ENCODE peak calls at places on chromosome 17, in nine cellular contexts. One of them, this sample, is unnamed.

GRCh38 chr17:38724337-38724988 is 5.7 kb upstream of the CISD3 start:
- DNase-seq in activated CD8-positive, alpha-beta T cell treated with anti-CD3 and anti-CD28 coated beads for 36 hours: no peak
- DNase-seq in GM12865: no peak
- DNase-seq in pancreas: no peak
- DNase-seq in heart left ventricle: peak
- DNase-seq in A549: no peak
- DNase-seq in fibroblast of mammary gland: no peak
- DNase-seq in HFFc6: no peak
- DNase-seq in AG09309: no peak
- DNase-seq in this sample: no peak

GRCh38 chr17:73863761-73864535 is 219.7 kb upstream of the SDK2 start:
- DNase-seq in heart left ventricle: no peak
- DNase-seq in activated CD8-positive, alpha-beta T cell treated with anti-CD3 and anti-CD28 coated beads for 36 hours: no peak
- DNase-seq in A549: no peak
- DNase-seq in fibroblast of mammary gland: no peak
- DNase-seq in HFFc6: no peak
- DNase-seq in AG09309: no peak
- DNase-seq in GM12865: no peak
- DNase-seq in pancreas: no peak
- DNase-seq in this sample: no peak

GRCh38 chr17:32323046-32323445 is 18.9 kb downstream of the C17orf75 start:
- DNase-seq in pancreas: no peak
- DNase-seq in HFFc6: no peak
- DNase-seq in GM12865: no peak
- DNase-seq in heart left ventricle: no peak
- DNase-seq in A549: no peak
- DNase-seq in AG09309: no peak
- DNase-seq in activated CD8-positive, alpha-beta T cell treated with anti-CD3 and anti-CD28 coated beads for 36 hours: no peak
- DNase-seq in fibroblast of mammary gland: no peak
- DNase-seq in this sample: no peak

GRCh38 chr17:61505846-61506627 is 53.8 kb downstream of the TBX4 start:
- DNase-seq in fibroblast of mammary gland: no peak
- DNase-seq in AG09309: no peak
- DNase-seq in A549: no peak
- DNase-seq in activated CD8-positive, alpha-beta T cell treated with anti-CD3 and anti-CD28 coated beads for 36 hours: no peak
- DNase-seq in pancreas: no peak
- DNase-seq in HFFc6: no peak
- DNase-seq in heart left ventricle: no peak
- DNase-seq in GM12865: no peak
- DNase-seq in this sample: no peak

GRCh38 chr17:80836971-80837481 is 154.6 kb upstream of the CHMP6 start:
- DNase-seq in heart left ventricle: no peak
- DNase-seq in GM12865: no peak
- DNase-seq in activated CD8-positive, alpha-beta T cell treated with anti-CD3 and anti-CD28 coated beads for 36 hours: no peak
- DNase-seq in A549: no peak
- DNase-seq in HFFc6: no peak
- DNase-seq in AG09309: no peak
- DNase-seq in pancreas: no peak
- DNase-seq in fibroblast of mammary gland: no peak
- DNase-seq in this sample: no peak

GRCh38 chr17:77735341-77736206 is 222.9 kb upstream of the TNRC6C start:
- DNase-seq in activated CD8-positive, alpha-beta T cell treated with anti-CD3 and anti-CD28 coated beads for 36 hours: no peak
- DNase-seq in GM12865: no peak
- DNase-seq in pancreas: no peak
- DNase-seq in A549: no peak
- DNase-seq in fibroblast of mammary gland: no peak
- DNase-seq in AG09309: no peak
- DNase-seq in heart left ventricle: peak
- DNase-seq in HFFc6: no peak
- DNase-seq in this sample: no peak

GRCh38 chr17:42667088-42667951 is 8.2 kb downstream of the TUBG2 start:
- DNase-seq in pancreas: no peak
- DNase-seq in heart left ventricle: peak
- DNase-seq in activated CD8-positive, alpha-beta T cell treated with anti-CD3 and anti-CD28 coated beads for 36 hours: no peak
- DNase-seq in fibroblast of mammary gland: peak
- DNase-seq in A549: peak
- DNase-seq in AG09309: no peak
- DNase-seq in HFFc6: peak
- DNase-seq in GM12865: no peak
- DNase-seq in this sample: peak

GRCh38 chr17:69733171-69734014 is 318.9 kb downstream of the MAP2K6 start:
- DNase-seq in AG09309: peak
- DNase-seq in activated CD8-positive, alpha-beta T cell treated with anti-CD3 and anti-CD28 coated beads for 36 hours: no peak
- DNase-seq in A549: peak
- DNase-seq in HFFc6: peak
- DNase-seq in fibroblast of mammary gland: peak
- DNase-seq in heart left ventricle: peak
- DNase-seq in pancreas: no peak
- DNase-seq in GM12865: no peak
- DNase-seq in this sample: peak

GRCh38 chr17:36942631-36943125 is 5.4 kb downstream of the LHX1 start:
- DNase-seq in activated CD8-positive, alpha-beta T cell treated with anti-CD3 and anti-CD28 coated beads for 36 hours: no peak
- DNase-seq in AG09309: no peak
- DNase-seq in GM12865: no peak
- DNase-seq in heart left ventricle: no peak
- DNase-seq in HFFc6: no peak
- DNase-seq in pancreas: no peak
- DNase-seq in fibroblast of mammary gland: no peak
- DNase-seq in A549: no peak
- DNase-seq in this sample: no peak

GRCh38 chr17:48520631-48521045 is 10.2 kb downstream of the HOXB1 start:
- DNase-seq in activated CD8-positive, alpha-beta T cell treated with anti-CD3 and anti-CD28 coated beads for 36 hours: no peak
- DNase-seq in A549: no peak
- DNase-seq in pancreas: no peak
- DNase-seq in fibroblast of mammary gland: no peak
- DNase-seq in heart left ventricle: no peak
- DNase-seq in HFFc6: no peak
- DNase-seq in AG09309: no peak
- DNase-seq in GM12865: no peak
- DNase-seq in this sample: peak

GRCh38 chr17:59844884-59845594 is 47.7 kb downstream of the TUBD1 start:
- DNase-seq in HFFc6: no peak
- DNase-seq in GM12865: peak
- DNase-seq in A549: no peak
- DNase-seq in AG09309: no peak
- DNase-seq in activated CD8-positive, alpha-beta T cell treated with anti-CD3 and anti-CD28 coated beads for 36 hours: no peak
- DNase-seq in pancreas: no peak
- DNase-seq in fibroblast of mammary gland: peak
- DNase-seq in heart left ventricle: no peak
- DNase-seq in this sample: peak

GRCh38 chr17:81400154-81400938 is 5.1 kb downstream of the BAHCC1 start:
- DNase-seq in heart left ventricle: no peak
- DNase-seq in pancreas: no peak
- DNase-seq in A549: peak
- DNase-seq in GM12865: no peak
- DNase-seq in activated CD8-positive, alpha-beta T cell treated with anti-CD3 and anti-CD28 coated beads for 36 hours: peak
- DNase-seq in HFFc6: peak
- DNase-seq in AG09309: no peak
- DNase-seq in fibroblast of mammary gland: no peak
- DNase-seq in this sample: peak

GRCh38 chr17:9028632-9029570 is 7.6 kb downstream of the NTN1 start:
- DNase-seq in activated CD8-positive, alpha-beta T cell treated with anti-CD3 and anti-CD28 coated beads for 36 hours: no peak
- DNase-seq in AG09309: no peak
- DNase-seq in A549: no peak
- DNase-seq in GM12865: no peak
- DNase-seq in heart left ventricle: no peak
- DNase-seq in fibroblast of mammary gland: no peak
- DNase-seq in HFFc6: no peak
- DNase-seq in pancreas: no peak
- DNase-seq in this sample: no peak

GRCh38 chr17:57940653-57941329 is 14.4 kb downstream of the CUEDC1 start:
- DNase-seq in activated CD8-positive, alpha-beta T cell treated with anti-CD3 and anti-CD28 coated beads for 36 hours: peak
- DNase-seq in fibroblast of mammary gland: peak
- DNase-seq in GM12865: peak
- DNase-seq in AG09309: no peak
- DNase-seq in heart left ventricle: no peak
- DNase-seq in pancreas: no peak
- DNase-seq in A549: no peak
- DNase-seq in HFFc6: no peak
- DNase-seq in this sample: no peak
- TF ChIP-seq CTCF in activated CD8-positive, alpha-beta T cell treated with anti-CD3 and anti-CD28 coated beads for 36 hours: no peak
- TF ChIP-seq CTCF in fibroblast of mammary gland: no peak
- TF ChIP-seq CTCF in GM12865: no peak
- TF ChIP-seq CTCF in AG09309: no peak
- TF ChIP-seq CTCF in heart left ventricle: no peak
- TF ChIP-seq CTCF in pancreas: no peak
- TF ChIP-seq CTCF in A549: no peak
- TF ChIP-seq CTCF in HFFc6: no peak
- TF ChIP-seq CTCF in this sample: no peak

DNA sequence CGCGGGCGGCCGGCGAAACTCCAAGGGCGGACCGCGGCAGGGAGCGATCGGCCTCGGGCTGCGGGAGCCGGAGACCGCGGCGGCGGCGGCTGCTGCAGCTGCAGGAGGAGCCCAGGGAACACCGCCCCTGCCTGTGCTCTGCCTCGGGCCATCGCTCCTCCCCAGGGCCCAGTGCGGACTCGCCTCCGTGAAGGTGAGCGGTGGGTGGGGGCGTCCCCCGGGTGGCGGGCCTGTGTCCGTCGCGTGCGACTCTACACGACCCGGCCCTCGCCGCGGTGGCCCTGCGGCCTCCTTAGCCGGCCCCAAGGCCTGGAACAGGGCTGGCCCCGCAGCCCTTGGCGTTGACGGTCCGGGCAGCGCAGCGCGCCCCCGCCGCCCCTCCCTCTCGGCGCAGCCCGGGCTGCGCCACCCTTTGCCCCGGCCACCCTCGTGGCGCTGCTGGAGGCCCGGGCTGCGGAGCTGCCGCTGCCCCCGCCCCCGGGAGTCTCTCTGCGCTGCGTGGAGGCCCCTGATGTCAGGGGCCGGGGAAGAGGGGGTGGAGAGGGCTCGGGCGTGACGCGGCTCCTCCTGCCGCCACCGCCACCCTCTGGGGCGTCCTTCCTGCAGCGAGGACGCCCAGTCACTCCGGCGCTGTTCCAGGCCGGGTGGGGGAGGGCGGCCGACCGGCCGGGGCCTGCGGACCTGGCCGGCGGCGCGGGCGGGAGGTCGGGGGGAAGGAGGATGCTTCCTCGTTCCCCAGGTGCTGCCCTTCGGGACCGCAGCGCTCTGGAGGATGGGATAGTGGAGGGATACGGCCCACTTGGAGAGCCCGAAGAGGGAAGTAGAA is 485 bp downstream of the DYNLL2 start:
- DNase-seq in heart left ventricle: peak
- DNase-seq in GM12865: peak
- DNase-seq in activated CD8-positive, alpha-beta T cell treated with anti-CD3 and anti-CD28 coated beads for 36 hours: peak
- DNase-seq in A549: peak
- DNase-seq in HFFc6: peak
- DNase-seq in pancreas: peak
- DNase-seq in AG09309: no peak
- DNase-seq in fibroblast of mammary gland: peak
- DNase-seq in this sample: peak
- TF ChIP-seq CTCF in heart left ventricle: no peak
- TF ChIP-seq CTCF in GM12865: no peak
- TF ChIP-seq CTCF in activated CD8-positive, alpha-beta T cell treated with anti-CD3 and anti-CD28 coated beads for 36 hours: no peak
- TF ChIP-seq CTCF in A549: no peak
- TF ChIP-seq CTCF in HFFc6: peak
- TF ChIP-seq CTCF in pancreas: no peak
- TF ChIP-seq CTCF in AG09309: no peak
- TF ChIP-seq CTCF in fibroblast of mammary gland: no peak
- TF ChIP-seq CTCF in this sample: no peak

GRCh38 chr17:1147664-1148063 is 32.1 kb downstream of the ABR start:
- DNase-seq in HFFc6: peak
- DNase-seq in heart left ventricle: no peak
- DNase-seq in pancreas: no peak
- DNase-seq in A549: peak
- DNase-seq in AG09309: no peak
- DNase-seq in fibroblast of mammary gland: peak
- DNase-seq in activated CD8-positive, alpha-beta T cell treated with anti-CD3 and anti-CD28 coated beads for 36 hours: no peak
- DNase-seq in GM12865: no peak
- DNase-seq in this sample: peak
- TF ChIP-seq CTCF in HFFc6: peak
- TF ChIP-seq CTCF in heart left ventricle: peak
- TF ChIP-seq CTCF in pancreas: no peak
- TF ChIP-seq CTCF in A549: peak
- TF ChIP-seq CTCF in AG09309: peak
- TF ChIP-seq CTCF in fibroblast of mammary gland: peak
- TF ChIP-seq CTCF in activated CD8-positive, alpha-beta T cell treated with anti-CD3 and anti-CD28 coated beads for 36 hours: no peak
- TF ChIP-seq CTCF in GM12865: no peak
- TF ChIP-seq CTCF in this sample: peak

DNA sequence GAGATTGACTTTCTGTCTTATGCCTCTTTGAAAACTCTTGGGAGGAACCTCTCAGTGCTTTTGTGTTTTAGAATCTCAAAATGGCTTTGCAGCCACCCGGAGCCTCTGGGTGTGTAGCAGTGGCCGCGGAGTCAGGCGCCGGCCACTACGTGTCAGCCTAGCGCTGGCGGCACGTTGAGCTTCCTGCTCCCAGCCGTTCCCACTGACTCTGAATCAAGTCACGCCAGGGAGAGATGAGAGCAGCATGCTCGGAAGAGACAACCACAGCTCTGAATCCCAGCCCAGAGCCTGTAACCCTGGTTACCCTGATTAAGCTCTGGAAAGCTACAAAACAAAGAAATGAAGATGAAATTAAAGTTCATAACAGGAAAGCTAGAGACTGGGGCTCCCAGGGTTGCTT is 97.4 kb upstream of the CACNG5 start:
- DNase-seq in GM12865: no peak
- DNase-seq in HFFc6: no peak
- DNase-seq in pancreas: peak
- DNase-seq in AG09309: peak
- DNase-seq in activated CD8-positive, alpha-beta T cell treated with anti-CD3 and anti-CD28 coated beads for 36 hours: no peak
- DNase-seq in heart left ventricle: peak
- DNase-seq in fibroblast of mammary gland: peak
- DNase-seq in A549: no peak
- DNase-seq in this sample: peak
- TF ChIP-seq CTCF in GM12865: no peak
- TF ChIP-seq CTCF in HFFc6: no peak
- TF ChIP-seq CTCF in pancreas: no peak
- TF ChIP-seq CTCF in AG09309: peak
- TF ChIP-seq CTCF in activated CD8-positive, alpha-beta T cell treated with anti-CD3 and anti-CD28 coated beads for 36 hours: no peak
- TF ChIP-seq CTCF in heart left ventricle: no peak
- TF ChIP-seq CTCF in fibroblast of mammary gland: no peak
- TF ChIP-seq CTCF in A549: no peak
- TF ChIP-seq CTCF in this sample: no peak

GRCh38 chr17:19333736-19334290 is 28.7 kb downstream of the B9D1 start:
- DNase-seq in fibroblast of mammary gland: no peak
- DNase-seq in AG09309: no peak
- DNase-seq in heart left ventricle: no peak
- DNase-seq in pancreas: peak
- DNase-seq in activated CD8-positive, alpha-beta T cell treated with anti-CD3 and anti-CD28 coated beads for 36 hours: no peak
- DNase-seq in A549: no peak
- DNase-seq in GM12865: no peak
- DNase-seq in HFFc6: no peak
- DNase-seq in this sample: no peak

GRCh38 chr17:19333132-19333440 is 29.4 kb downstream of the B9D1 start:
- DNase-seq in A549: no peak
- DNase-seq in GM12865: no peak
- DNase-seq in pancreas: peak
- DNase-seq in fibroblast of mammary gland: no peak
- DNase-seq in heart left ventricle: no peak
- DNase-seq in HFFc6: no peak
- DNase-seq in activated CD8-positive, alpha-beta T cell treated with anti-CD3 and anti-CD28 coated beads for 36 hours: no peak
- DNase-seq in AG09309: no peak
- DNase-seq in this sample: no peak

GRCh38 chr17:19331134-19331533 is 31.4 kb downstream of the B9D1 start:
- DNase-seq in AG09309: peak
- DNase-seq in GM12865: no peak
- DNase-seq in heart left ventricle: no peak
- DNase-seq in pancreas: no peak
- DNase-seq in A549: no peak
- DNase-seq in HFFc6: peak
- DNase-seq in activated CD8-positive, alpha-beta T cell treated with anti-CD3 and anti-CD28 coated beads for 36 hours: no peak
- DNase-seq in fibroblast of mammary gland: peak
- DNase-seq in this sample: peak

GRCh38 chr17:19331553-19332245 is 30.8 kb downstream of the B9D1 start:
- DNase-seq in HFFc6: no peak
- DNase-seq in heart left ventricle: no peak
- DNase-seq in activated CD8-positive, alpha-beta T cell treated with anti-CD3 and anti-CD28 coated beads for 36 hours: no peak
- DNase-seq in GM12865: no peak
- DNase-seq in pancreas: peak
- DNase-seq in A549: no peak
- DNase-seq in AG09309: no peak
- DNase-seq in fibroblast of mammary gland: no peak
- DNase-seq in this sample: no peak

GRCh38 chr17:19332371-19333131 is 30.0 kb downstream of the B9D1 start:
- DNase-seq in HFFc6: no peak
- DNase-seq in pancreas: peak
- DNase-seq in fibroblast of mammary gland: no peak
- DNase-seq in AG09309: no peak
- DNase-seq in A549: no peak
- DNase-seq in heart left ventricle: no peak
- DNase-seq in activated CD8-positive, alpha-beta T cell treated with anti-CD3 and anti-CD28 coated beads for 36 hours: peak
- DNase-seq in GM12865: no peak
- DNase-seq in this sample: no peak
- TF ChIP-seq CTCF in HFFc6: no peak
- TF ChIP-seq CTCF in pancreas: no peak
- TF ChIP-seq CTCF in fibroblast of mammary gland: no peak
- TF ChIP-seq CTCF in AG09309: no peak
- TF ChIP-seq CTCF in A549: no peak
- TF ChIP-seq CTCF in heart left ventricle: no peak
- TF ChIP-seq CTCF in activated CD8-positive, alpha-beta T cell treated with anti-CD3 and anti-CD28 coated beads for 36 hours: no peak
- TF ChIP-seq CTCF in GM12865: no peak
- TF ChIP-seq CTCF in this sample: no peak